ENCODE peak calls at places on chromosome 10, in four cellular contexts. G, N, K and P are unnamed samples.

GRCh38 chr10:62166331-62167154 is 102.1 kb downstream of the RTKN2 start:
- DNase-seq in G (no peak), N (no peak), K (peak), P (peak)

GRCh38 chr10:72053690-72054089 is 34.7 kb downstream of the SPOCK2 start:
- DNase-seq in G (no peak), N (no peak), K (no peak), P (no peak)

GRCh38 chr10:128382225-128382624 is 256.0 kb upstream of the MKI67 start:
- DNase-seq in G (no peak), N (no peak), K (no peak), P (no peak)

GRCh38 chr10:48257407-48257961 is 17.0 kb downstream of the FRMPD2 start:
- DNase-seq in G (no peak), N (no peak), K (no peak), P (no peak)

GRCh38 chr10:22475857-22476600 is 130.7 kb downstream of the SPAG6 start:
- DNase-seq in G (no peak), N (no peak), K (peak), P (peak)

GRCh38 chr10:5744849-5745248 is 60.2 kb downstream of the TASOR2 start:
- DNase-seq in G (no peak), N (no peak), K (no peak), P (no peak)

GRCh38 chr10:95451568-95452524 is 109.3 kb downstream of the SORBS1 start:
- DNase-seq in G (peak), N (no peak), K (no peak), P (no peak)

GRCh38 chr10:63171926-63172325 is 38.8 kb downstream of the NRBF2 start:
- DNase-seq in G (no peak), N (no peak), K (no peak), P (no peak)

GRCh38 chr10:24251547-24251946 is 42.6 kb downstream of the KIAA1217 start:
- DNase-seq in G (peak), N (peak), K (no peak), P (no peak)

GRCh38 chr10:78124167-78124566 is 90.5 kb downstream of the RPS24 start:
- DNase-seq in G (no peak), N (no peak), K (no peak), P (no peak)

GRCh38 chr10:79152423-79152817 is 83.7 kb downstream of the ZMIZ1 start:
- DNase-seq in G (peak), N (peak), K (peak), P (no peak)

GRCh38 chr10:29120216-29120615 is 168.7 kb upstream of the LYZL1 start:
- DNase-seq in G (peak), N (no peak), K (peak), P (no peak)

GRCh38 chr10:112585052-112585451 is 138.0 kb downstream of the VTI1A start:
- DNase-seq in G (peak), N (no peak), K (peak), P (no peak)

GRCh38 chr10:82882722-82883121 is 1007.7 kb downstream of the NRG3 start:
- DNase-seq in G (peak), N (no peak), K (no peak), P (no peak)

GRCh38 chr10:91566142-91566541 is 66.7 kb downstream of the PPP1R3C start:
- DNase-seq in G (no peak), N (no peak), K (no peak), P (no peak)

GRCh38 chr10:13684252-13684791 is 97.6 kb downstream of the PRPF18 start:
- DNase-seq in G (peak), N (peak), K (peak), P (no peak)

GRCh38 chr10:15335500-15335899 is 35.6 kb downstream of the FAM171A1 start:
- DNase-seq in G (no peak), N (no peak), K (no peak), P (no peak)

GRCh38 chr10:45001382-45002148 is 842 bp downstream of the ZNF22 start:
- DNase-seq in G (peak), N (peak), K (peak), P (no peak)

GRCh38 chr10:94626476-94626875 is 57.1 kb upstream of the CYP2C18 start:
- DNase-seq in G (peak), N (no peak), K (no peak), P (no peak)

GRCh38 chr10:59580257-59580863 is 129.3 kb downstream of the SLC16A9 start:
- DNase-seq in G (no peak), N (no peak), K (peak), P (no peak)

GRCh38 chr10:44813201-44813600 is 97.9 kb upstream of the TMEM72 start:
- DNase-seq in G (no peak), N (no peak), K (no peak), P (no peak)

GRCh38 chr10:127338391-127339108 is 142.2 kb upstream of the INSYN2A start:
- DNase-seq in G (no peak), N (no peak), K (peak), P (no peak)

GRCh38 chr10:127337801-127338200 is 141.4 kb upstream of the INSYN2A start:
- DNase-seq in G (no peak), N (no peak), K (peak), P (no peak)

GRCh38 chr10:127331696-127332095 is 135.3 kb upstream of the INSYN2A start:
- DNase-seq in G (peak), N (no peak), K (no peak), P (no peak)

GRCh38 chr10:127332631-127333030 is 136.2 kb upstream of the INSYN2A start:
- DNase-seq in G (no peak), N (no peak), K (no peak), P (peak)
- H3K27ac ChIP-seq in G (no peak), N (no peak), K (no peak), P (no peak)

GRCh38 chr10:119654540-119654939 is 3.4 kb downstream of the BAG3 start:
- DNase-seq in G (peak), N (peak), K (peak), P (no peak)

GRCh38 chr10:119653209-119653608 is 2.0 kb downstream of the BAG3 start:
- DNase-seq in G (no peak), N (no peak), K (no peak), P (no peak)

GRCh38 chr10:119657725-119658124 is 6.5 kb downstream of the BAG3 start:
- DNase-seq in G (no peak), N (peak), K (peak), P (no peak)

GRCh38 chr10:119656760-119657159 is 5.6 kb downstream of the BAG3 start:
- DNase-seq in G (no peak), N (no peak), K (no peak), P (no peak)

DNA sequence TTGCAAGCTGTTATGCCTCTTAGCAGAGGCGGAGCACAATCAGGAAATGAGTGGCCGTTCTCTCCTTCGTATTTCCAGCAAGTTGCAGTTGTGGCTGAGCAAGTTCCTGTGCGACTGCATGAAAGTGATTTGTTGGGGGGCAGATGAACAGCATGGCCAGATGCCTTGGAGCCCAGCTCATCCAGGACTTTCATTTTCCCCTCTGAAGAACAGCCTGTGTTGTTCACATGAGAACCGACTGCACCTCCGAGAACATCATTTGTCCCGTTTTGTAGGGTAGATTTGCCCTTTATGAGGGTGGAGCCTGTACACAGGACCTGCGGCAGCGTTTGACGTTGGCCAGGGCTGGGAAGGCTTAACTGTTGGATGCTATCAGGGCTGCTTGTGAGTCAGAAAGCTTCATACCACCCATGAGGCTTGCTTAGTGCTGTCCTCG is 4.4 kb downstream of the BAG3 start:
- DNase-seq in G (peak), N (no peak), K (peak), P (no peak)
- H3K27ac ChIP-seq in G (peak), N (no peak), K (peak), P (peak)

GRCh38 chr10:88983206-88983605 is 7.4 kb upstream of the FAS start:
- DNase-seq in G (no peak), N (no peak), K (no peak), P (no peak)
- H3K27ac ChIP-seq in G (no peak), N (no peak), K (no peak), P (no peak)

GRCh38 chr10:101816375-101816773 is 1.9 kb downstream of the OGA start:
- DNase-seq in G (no peak), N (no peak), K (peak), P (no peak)
- H3K27ac ChIP-seq in G (peak), N (no peak), K (peak), P (no peak)

GRCh38 chr10:543862-544822 is 145.3 kb downstream of the DIP2C start:
- DNase-seq in G (no peak), N (no peak), K (no peak), P (no peak)
- H3K27ac ChIP-seq in G (no peak), N (no peak), K (no peak), P (no peak)

GRCh38 chr10:110327262-110327914 is 22.7 kb upstream of the SMNDC1 start:
- DNase-seq in G (no peak), N (no peak), K (peak), P (no peak)
- H3K27ac ChIP-seq in G (no peak), N (no peak), K (peak), P (no peak)

DNA sequence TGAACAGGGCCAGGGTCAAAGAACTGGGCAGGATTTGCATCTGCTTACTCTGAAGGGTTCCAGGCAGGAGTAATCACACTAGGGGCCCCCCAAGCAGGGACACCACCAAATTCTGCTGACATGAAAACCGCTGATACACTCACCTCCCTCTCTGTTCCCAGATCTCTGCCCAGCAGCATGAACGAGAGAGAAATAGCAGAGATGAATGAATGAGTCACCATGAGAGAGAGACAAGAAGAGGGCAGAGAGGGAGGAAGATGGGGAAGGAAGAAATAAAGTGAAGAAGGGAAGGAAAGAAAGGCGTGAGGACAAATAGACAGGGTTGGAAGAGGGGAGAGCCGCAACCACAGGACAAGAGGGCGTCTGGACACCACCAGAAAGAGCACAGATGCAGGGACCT is 285.9 kb upstream of the NEBL start:
- DNase-seq in G (peak), N (no peak), K (no peak), P (no peak)
- H3K27ac ChIP-seq in G (no peak), N (no peak), K (no peak), P (no peak)